ENCODE peak calls at places on chromosome 10, in eight cellular contexts. One of them, this sample, is unnamed. For H3K4me1, the result is how much of the 10 kb centered on the place peaks cover.

GRCh38 chr10:122121059-122121458 is 132.1 kb downstream of the TACC2 start:
- DNase-seq in adipocyte: no peak
- DNase-seq in kidney: no peak
- DNase-seq in colonic mucosa: no peak
- DNase-seq in GM23248: no peak
- DNase-seq in HCT116: no peak
- DNase-seq in fibroblast of lung: no peak
- DNase-seq in mammary epithelial cell: no peak
- DNase-seq in this sample: no peak

GRCh38 chr10:13659887-13660544 is 73.3 kb downstream of the PRPF18 start:
- DNase-seq in adipocyte: peak
- DNase-seq in kidney: no peak
- DNase-seq in colonic mucosa: peak
- DNase-seq in GM23248: peak
- DNase-seq in HCT116: no peak
- DNase-seq in fibroblast of lung: peak
- DNase-seq in mammary epithelial cell: peak
- DNase-seq in this sample: peak

GRCh38 chr10:45425628-45426563 is 51.9 kb downstream of the ALOX5 start:
- DNase-seq in adipocyte: no peak
- DNase-seq in kidney: no peak
- DNase-seq in colonic mucosa: no peak
- DNase-seq in GM23248: peak
- DNase-seq in HCT116: peak
- DNase-seq in fibroblast of lung: no peak
- DNase-seq in mammary epithelial cell: peak
- DNase-seq in this sample: no peak

GRCh38 chr10:18279202-18279601 is 139.0 kb downstream of the CACNB2 start:
- DNase-seq in adipocyte: peak
- DNase-seq in kidney: no peak
- DNase-seq in colonic mucosa: no peak
- DNase-seq in GM23248: peak
- DNase-seq in HCT116: no peak
- DNase-seq in fibroblast of lung: peak
- DNase-seq in mammary epithelial cell: peak
- DNase-seq in this sample: peak

GRCh38 chr10:12812541-12812940 is 189.0 kb downstream of the CCDC3 start:
- DNase-seq in adipocyte: no peak
- DNase-seq in kidney: no peak
- DNase-seq in colonic mucosa: no peak
- DNase-seq in GM23248: no peak
- DNase-seq in HCT116: no peak
- DNase-seq in fibroblast of lung: no peak
- DNase-seq in mammary epithelial cell: no peak
- DNase-seq in this sample: no peak

GRCh38 chr10:120415709-120416330 is 41.2 kb upstream of the PLPP4 start:
- DNase-seq in adipocyte: peak
- DNase-seq in kidney: no peak
- DNase-seq in colonic mucosa: no peak
- DNase-seq in GM23248: peak
- DNase-seq in HCT116: no peak
- DNase-seq in fibroblast of lung: no peak
- DNase-seq in mammary epithelial cell: peak
- DNase-seq in this sample: no peak

GRCh38 chr10:121692626-121693025 is 94.4 kb upstream of the FGFR2 start:
- DNase-seq in adipocyte: no peak
- DNase-seq in kidney: no peak
- DNase-seq in colonic mucosa: no peak
- DNase-seq in GM23248: no peak
- DNase-seq in HCT116: no peak
- DNase-seq in fibroblast of lung: no peak
- DNase-seq in mammary epithelial cell: no peak
- DNase-seq in this sample: no peak

GRCh38 chr10:113345860-113346259 is 207.0 kb upstream of the HABP2 start:
- DNase-seq in adipocyte: no peak
- DNase-seq in kidney: no peak
- DNase-seq in colonic mucosa: no peak
- DNase-seq in GM23248: no peak
- DNase-seq in HCT116: no peak
- DNase-seq in fibroblast of lung: no peak
- DNase-seq in mammary epithelial cell: no peak
- DNase-seq in this sample: no peak

GRCh38 chr10:24000271-24000813 is 208.6 kb upstream of the KIAA1217 start:
- DNase-seq in adipocyte: no peak
- DNase-seq in kidney: no peak
- DNase-seq in colonic mucosa: no peak
- DNase-seq in GM23248: no peak
- DNase-seq in HCT116: no peak
- DNase-seq in fibroblast of lung: no peak
- DNase-seq in mammary epithelial cell: no peak
- DNase-seq in this sample: no peak

GRCh38 chr10:13671874-13672273 is 85.1 kb downstream of the PRPF18 start:
- DNase-seq in adipocyte: no peak
- DNase-seq in kidney: no peak
- DNase-seq in colonic mucosa: no peak
- DNase-seq in GM23248: no peak
- DNase-seq in HCT116: no peak
- DNase-seq in fibroblast of lung: no peak
- DNase-seq in mammary epithelial cell: no peak
- DNase-seq in this sample: no peak

GRCh38 chr10:14875941-14876340 is 2.7 kb upstream of the SUV39H2 start:
- DNase-seq in adipocyte: no peak
- DNase-seq in kidney: no peak
- DNase-seq in colonic mucosa: no peak
- DNase-seq in GM23248: no peak
- DNase-seq in HCT116: no peak
- DNase-seq in fibroblast of lung: no peak
- DNase-seq in mammary epithelial cell: no peak
- DNase-seq in this sample: no peak

GRCh38 chr10:133107442-133107841 is 19.7 kb downstream of the ADGRA1 start:
- DNase-seq in adipocyte: no peak
- DNase-seq in kidney: no peak
- DNase-seq in colonic mucosa: no peak
- DNase-seq in GM23248: no peak
- DNase-seq in HCT116: no peak
- DNase-seq in fibroblast of lung: no peak
- DNase-seq in mammary epithelial cell: no peak
- DNase-seq in this sample: no peak

GRCh38 chr10:100696477-100696901 is 48.9 kb upstream of the PAX2 start:
- DNase-seq in adipocyte: no peak
- DNase-seq in kidney: no peak
- DNase-seq in colonic mucosa: no peak
- DNase-seq in GM23248: no peak
- DNase-seq in HCT116: no peak
- DNase-seq in fibroblast of lung: no peak
- DNase-seq in mammary epithelial cell: no peak
- DNase-seq in this sample: no peak

GRCh38 chr10:31678573-31679122 is 250.0 kb downstream of the ARHGAP12 start:
- DNase-seq in adipocyte: no peak
- DNase-seq in kidney: no peak
- DNase-seq in colonic mucosa: no peak
- DNase-seq in GM23248: peak
- DNase-seq in HCT116: no peak
- DNase-seq in fibroblast of lung: peak
- DNase-seq in mammary epithelial cell: no peak
- DNase-seq in this sample: no peak
- H3K9ac ChIP-seq in adipocyte: no peak
- H3K9ac ChIP-seq in kidney: no peak
- H3K9ac ChIP-seq in colonic mucosa: no peak
- H3K9ac ChIP-seq in GM23248: no peak
- H3K9ac ChIP-seq in HCT116: no peak
- H3K9ac ChIP-seq in fibroblast of lung: no peak
- H3K9ac ChIP-seq in mammary epithelial cell: no peak
- H3K9ac ChIP-seq in this sample: no peak

DNA sequence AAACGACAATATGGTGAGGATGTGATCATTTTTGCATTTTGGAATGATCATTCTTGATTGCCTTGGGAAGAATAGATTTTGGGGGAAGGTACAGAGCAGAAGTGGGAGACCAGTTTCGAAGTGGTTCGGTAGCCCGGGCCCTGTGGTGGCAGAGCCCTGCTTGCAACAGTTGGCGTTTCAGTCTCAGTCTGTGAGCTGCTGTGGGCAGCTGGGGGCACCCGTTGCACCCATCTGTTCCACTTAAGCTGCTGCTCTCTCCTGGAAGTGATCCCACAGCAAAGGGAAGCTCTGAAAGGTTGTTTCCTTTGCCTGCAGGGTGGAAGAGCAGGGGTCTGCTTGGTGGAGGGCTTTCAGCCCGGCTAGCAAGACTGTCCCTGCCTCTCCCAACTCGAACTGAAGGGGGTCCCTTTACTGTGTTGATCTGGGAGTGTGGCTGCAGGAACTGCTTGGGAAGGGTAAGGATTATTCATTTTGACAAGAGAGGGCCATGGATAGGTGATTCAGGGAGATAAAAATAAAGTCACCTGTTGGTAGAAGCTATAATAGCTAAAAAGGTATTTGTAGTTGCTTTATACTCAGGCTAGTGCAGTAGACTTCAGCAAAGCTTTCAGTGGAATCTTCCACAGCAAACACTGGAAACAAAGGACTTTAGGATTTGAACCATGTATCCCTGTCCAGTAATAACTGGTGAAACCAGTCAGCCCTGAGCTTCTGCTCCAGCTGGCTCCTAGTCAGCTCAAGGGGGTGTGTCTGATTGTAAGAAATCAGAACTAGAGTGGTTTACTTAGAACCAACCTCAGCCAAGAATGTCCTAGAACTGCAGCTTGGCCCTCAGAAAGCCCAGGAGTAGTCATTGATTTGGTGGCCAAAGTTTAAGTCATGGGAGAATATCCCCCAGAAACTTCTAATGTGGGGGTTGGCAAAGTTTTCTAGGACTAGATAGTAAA is 53.1 kb upstream of the PDCD4 start:
- DNase-seq in adipocyte: no peak
- DNase-seq in kidney: no peak
- DNase-seq in colonic mucosa: peak
- DNase-seq in GM23248: no peak
- DNase-seq in HCT116: no peak
- DNase-seq in fibroblast of lung: no peak
- DNase-seq in mammary epithelial cell: no peak
- DNase-seq in this sample: no peak
- H3K4me1 ChIP-seq in adipocyte: under half
- H3K4me1 ChIP-seq in kidney: under half
- H3K4me1 ChIP-seq in colonic mucosa: under half
- H3K4me1 ChIP-seq in GM23248: under half
- H3K4me1 ChIP-seq in HCT116: under half
- H3K4me1 ChIP-seq in fibroblast of lung: under half
- H3K4me1 ChIP-seq in mammary epithelial cell: under half
- H3K4me1 ChIP-seq in this sample: under half

GRCh38 chr10:73163096-73163495 is 4.7 kb downstream of the ECD start:
- DNase-seq in adipocyte: peak
- DNase-seq in kidney: no peak
- DNase-seq in colonic mucosa: no peak
- DNase-seq in GM23248: peak
- DNase-seq in HCT116: no peak
- DNase-seq in fibroblast of lung: no peak
- DNase-seq in mammary epithelial cell: no peak
- DNase-seq in this sample: no peak

GRCh38 chr10:73169320-73169719 is 1.4 kb downstream of the FAM149B1 start:
- DNase-seq in adipocyte: no peak
- DNase-seq in kidney: no peak
- DNase-seq in colonic mucosa: no peak
- DNase-seq in GM23248: no peak
- DNase-seq in HCT116: no peak
- DNase-seq in fibroblast of lung: no peak
- DNase-seq in mammary epithelial cell: no peak
- DNase-seq in this sample: no peak

GRCh38 chr10:73168486-73168844 is 546 bp downstream of the FAM149B1 start:
- DNase-seq in adipocyte: no peak
- DNase-seq in kidney: no peak
- DNase-seq in colonic mucosa: no peak
- DNase-seq in GM23248: no peak
- DNase-seq in HCT116: no peak
- DNase-seq in fibroblast of lung: no peak
- DNase-seq in mammary epithelial cell: no peak
- DNase-seq in this sample: peak

GRCh38 chr10:73167557-73168485 is at the start of the genes ECD and FAM149B1:
- DNase-seq in adipocyte: peak
- DNase-seq in kidney: peak
- DNase-seq in colonic mucosa: peak
- DNase-seq in GM23248: peak
- DNase-seq in HCT116: peak
- DNase-seq in fibroblast of lung: peak
- DNase-seq in mammary epithelial cell: peak
- DNase-seq in this sample: peak

DNA sequence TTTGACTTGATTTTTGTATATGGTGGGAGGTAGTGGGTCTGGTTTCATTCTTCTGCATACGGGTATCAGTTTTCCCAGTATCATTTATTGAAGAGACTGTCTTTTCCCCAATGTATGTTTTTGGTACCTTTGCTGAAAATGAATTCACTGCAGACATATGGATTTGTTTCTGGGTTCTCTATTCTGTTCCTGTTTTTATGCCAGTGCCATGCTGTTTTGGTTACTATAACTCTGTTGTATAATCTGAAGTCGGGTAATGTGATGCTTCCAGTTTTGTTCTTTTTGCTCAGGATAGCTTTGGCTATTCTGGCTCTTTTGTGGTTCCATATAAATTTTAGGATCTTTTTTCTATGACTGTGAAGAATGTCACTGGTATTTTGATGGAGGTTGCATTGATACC is 836 bp downstream of the ECD start:
- DNase-seq in adipocyte: no peak
- DNase-seq in kidney: no peak
- DNase-seq in colonic mucosa: no peak
- DNase-seq in GM23248: no peak
- DNase-seq in HCT116: no peak
- DNase-seq in fibroblast of lung: no peak
- DNase-seq in mammary epithelial cell: no peak
- DNase-seq in this sample: no peak
- H3K9ac ChIP-seq in adipocyte: peak
- H3K9ac ChIP-seq in kidney: peak
- H3K9ac ChIP-seq in colonic mucosa: peak
- H3K9ac ChIP-seq in GM23248: peak
- H3K9ac ChIP-seq in HCT116: peak
- H3K9ac ChIP-seq in fibroblast of lung: no peak
- H3K9ac ChIP-seq in mammary epithelial cell: peak
- H3K9ac ChIP-seq in this sample: no peak

GRCh38 chr10:104328636-104328915 is 9.7 kb downstream of the ITPRIP start:
- DNase-seq in adipocyte: no peak
- DNase-seq in kidney: no peak
- DNase-seq in colonic mucosa: no peak
- DNase-seq in GM23248: no peak
- DNase-seq in HCT116: no peak
- DNase-seq in fibroblast of lung: no peak
- DNase-seq in mammary epithelial cell: no peak
- DNase-seq in this sample: no peak

GRCh38 chr10:104328916-104329710 is 9.2 kb downstream of the ITPRIP start:
- DNase-seq in adipocyte: peak
- DNase-seq in kidney: peak
- DNase-seq in colonic mucosa: no peak
- DNase-seq in GM23248: peak
- DNase-seq in HCT116: peak
- DNase-seq in fibroblast of lung: peak
- DNase-seq in mammary epithelial cell: peak
- DNase-seq in this sample: peak

GRCh38 chr10:104326991-104327610 is 11.2 kb downstream of the ITPRIP start:
- DNase-seq in adipocyte: no peak
- DNase-seq in kidney: no peak
- DNase-seq in colonic mucosa: no peak
- DNase-seq in GM23248: no peak
- DNase-seq in HCT116: no peak
- DNase-seq in fibroblast of lung: peak
- DNase-seq in mammary epithelial cell: no peak
- DNase-seq in this sample: no peak

GRCh38 chr10:104329754-104330153 is 8.5 kb downstream of the ITPRIP start:
- DNase-seq in adipocyte: peak
- DNase-seq in kidney: peak
- DNase-seq in colonic mucosa: no peak
- DNase-seq in GM23248: peak
- DNase-seq in HCT116: peak
- DNase-seq in fibroblast of lung: peak
- DNase-seq in mammary epithelial cell: peak
- DNase-seq in this sample: no peak

GRCh38 chr10:104327745-104328635 is 10.3 kb downstream of the ITPRIP start:
- DNase-seq in adipocyte: peak
- DNase-seq in kidney: peak
- DNase-seq in colonic mucosa: no peak
- DNase-seq in GM23248: peak
- DNase-seq in HCT116: no peak
- DNase-seq in fibroblast of lung: peak
- DNase-seq in mammary epithelial cell: peak
- DNase-seq in this sample: peak
- H3K4me1 ChIP-seq in adipocyte: half or more
- H3K4me1 ChIP-seq in kidney: half or more
- H3K4me1 ChIP-seq in colonic mucosa: under half
- H3K4me1 ChIP-seq in GM23248: half or more
- H3K4me1 ChIP-seq in HCT116: half or more
- H3K4me1 ChIP-seq in fibroblast of lung: half or more
- H3K4me1 ChIP-seq in mammary epithelial cell: half or more
- H3K4me1 ChIP-seq in this sample: half or more

This sample was measured in mesendoderm.